ENCODE peak calls at places on chromosome 9, in six cellular contexts. F is Caco-2, U is adrenal gland, V is lower leg skin, T is lower lobe of right lung, Z is thyroid gland. O is an unnamed sample.

GRCh38 chr9:109793196-109793595 is 13.2 kb downstream of the PALM2AKAP2 start:
- DNase-seq in T (no peak), U (peak), V (no peak), F (no peak), Z (no peak), O (no peak)

GRCh38 chr9:131872006-131872405 is 132.1 kb upstream of the RAPGEF1 start:
- DNase-seq in T (no peak), U (no peak), F (no peak), Z (no peak), V (no peak), O (no peak)

GRCh38 chr9:29394855-29395254 is 1821.6 kb upstream of the C9orf72 start:
- DNase-seq in V (no peak), U (no peak), Z (no peak), T (no peak), F (no peak), O (no peak)

GRCh38 chr9:108087781-108088180 is 598.2 kb upstream of the KLF4 start:
- DNase-seq in F (no peak), T (no peak), U (no peak), V (no peak), Z (peak), O (peak)

GRCh38 chr9:73172811-73173210 is 21.1 kb downstream of the ANXA1 start:
- DNase-seq in U (no peak), F (no peak), Z (no peak), V (no peak), T (no peak), O (no peak)

GRCh38 chr9:88991066-88992030 is at the start of gene S1PR3:
- DNase-seq in F (peak), Z (peak), V (peak), U (peak), T (peak), O (peak)

GRCh38 chr9:79946718-79947117 is 375.0 kb downstream of the TLE4 start:
- DNase-seq in U (no peak), F (no peak), V (no peak), Z (peak), T (no peak), O (peak)

GRCh38 chr9:95268681-95269080 is 48.8 kb downstream of the FANCC start:
- DNase-seq in U (peak), F (peak), T (no peak), Z (peak), V (no peak), O (peak)

GRCh38 chr9:86764230-86765039 is 182.9 kb downstream of the GAS1 start:
- DNase-seq in Z (no peak), T (peak), V (peak), F (no peak), U (no peak), O (no peak)

GRCh38 chr9:99416007-99416406 is 193.9 kb downstream of the SEC61B start:
- DNase-seq in Z (no peak), U (no peak), F (no peak), T (no peak), V (no peak), O (no peak)

GRCh38 chr9:93659044-93659836 is 82.9 kb downstream of the PHF2 start:
- DNase-seq in Z (peak), T (peak), F (no peak), V (peak), U (no peak), O (no peak)

GRCh38 chr9:118569151-118569550 is 800.1 kb downstream of the BRINP1 start:
- DNase-seq in F (no peak), V (no peak), U (no peak), T (no peak), Z (no peak), O (no peak)

GRCh38 chr9:129751841-129752801 is 721 bp downstream of the PTGES start:
- DNase-seq in U (peak), V (no peak), T (peak), Z (peak), F (no peak), O (peak)

GRCh38 chr9:132498811-132499210 is 83.6 kb upstream of the BARHL1 start:
- DNase-seq in V (no peak), T (no peak), F (no peak), U (no peak), Z (no peak), O (no peak)

GRCh38 chr9:34097865-34098264 is 28.6 kb downstream of the DCAF12 start:
- DNase-seq in U (no peak), F (no peak), T (no peak), Z (no peak), V (no peak), O (no peak)

GRCh38 chr9:114174876-114175771 is 19.8 kb downstream of the COL27A1 start:
- DNase-seq in F (peak), T (no peak), Z (no peak), V (no peak), U (no peak), O (no peak)

DNA sequence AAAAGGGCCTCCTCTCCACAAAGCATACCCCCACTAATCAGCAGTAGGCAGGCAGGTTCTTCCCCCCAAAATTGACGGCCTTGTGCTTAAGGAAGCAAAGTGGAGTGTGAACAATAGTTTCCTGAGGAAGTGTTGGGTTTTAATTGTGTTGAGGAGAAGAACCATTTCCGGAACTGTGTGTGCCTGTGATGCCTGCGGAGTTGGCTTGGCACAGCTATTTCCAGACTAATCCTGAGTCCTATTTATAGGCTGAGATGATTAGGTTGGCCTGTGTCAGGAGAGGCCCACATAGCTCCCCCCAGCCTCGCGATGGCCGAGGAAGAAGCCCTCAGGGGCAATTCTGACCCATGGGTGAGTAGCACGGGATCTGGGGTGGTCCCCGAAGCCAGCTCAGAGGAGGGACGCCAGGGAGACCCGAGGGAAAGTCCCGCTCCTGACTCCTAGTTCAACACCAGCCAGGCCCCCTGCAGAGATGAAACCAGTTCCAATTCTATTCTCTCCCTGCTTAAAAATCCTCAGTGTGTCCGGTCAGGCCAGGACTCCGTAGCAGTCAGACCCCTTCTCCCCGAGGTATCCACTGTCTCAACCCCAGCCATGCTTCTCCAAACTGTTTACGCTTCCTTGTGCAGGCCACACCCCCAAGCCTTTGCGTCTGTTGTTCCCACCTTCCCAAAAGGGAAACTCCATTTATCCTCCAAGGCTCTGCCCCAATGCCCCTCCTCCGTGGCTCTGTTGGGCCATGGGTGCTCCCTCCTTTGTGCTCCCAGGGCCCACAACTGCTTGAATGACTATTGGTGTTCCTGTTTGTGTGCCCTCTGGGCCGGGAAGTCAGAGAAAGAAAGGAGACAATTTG is 18.1 kb downstream of the GSN start:
- DNase-seq in T (peak), Z (peak), U (peak), V (peak), F (peak), O (peak)
- H3K4me3 ChIP-seq in T (peak), Z (no peak), U (no peak), V (no peak), F (no peak), O (no peak)

GRCh38 chr9:16628421-16628820 is 242.0 kb downstream of the BNC2 start:
- DNase-seq in F (no peak), Z (no peak), T (no peak), U (no peak), V (no peak), O (no peak)
- H3K4me3 ChIP-seq in F (no peak), Z (no peak), T (no peak), U (no peak), V (no peak), O (no peak)

DNA sequence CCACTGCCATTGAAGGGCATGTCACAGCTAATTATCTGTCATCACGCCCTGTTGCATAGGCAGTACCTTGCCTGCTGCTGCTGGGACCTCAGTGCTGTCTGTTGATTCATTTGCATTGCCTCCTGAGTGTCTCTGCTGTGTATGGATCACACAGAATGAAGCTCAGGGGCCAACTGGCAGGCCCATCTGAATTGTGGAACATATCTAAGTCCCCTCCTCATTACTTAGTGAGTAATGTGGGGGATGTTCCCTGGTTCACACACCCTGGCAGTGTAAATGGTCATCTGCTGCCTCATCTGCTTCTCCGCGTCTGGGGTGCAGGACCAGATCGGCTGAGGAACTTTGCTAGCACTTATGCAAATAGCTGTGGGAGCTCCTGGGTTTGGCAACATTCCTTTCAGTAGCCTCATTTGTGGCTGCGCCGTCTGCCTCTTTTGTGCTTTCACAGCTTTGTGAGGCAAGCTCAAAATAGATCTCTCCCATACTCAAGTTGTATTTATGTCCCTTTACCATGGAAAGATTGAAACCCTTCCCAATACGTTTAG is 25.4 kb downstream of the TYRP1 start:
- DNase-seq in Z (no peak), V (no peak), F (no peak), U (no peak), T (no peak), O (no peak)
- H3K4me3 ChIP-seq in Z (no peak), V (no peak), F (no peak), U (no peak), T (no peak), O (no peak)

GRCh38 chr9:70262384-70262783 is 3.6 kb downstream of the SMC5 start:
- DNase-seq in Z (no peak), U (no peak), T (no peak), V (no peak), F (no peak), O (no peak)

GRCh38 chr9:70260606-70261005 is 1.8 kb downstream of the SMC5 start:
- DNase-seq in T (no peak), Z (no peak), U (no peak), F (no peak), V (no peak), O (no peak)

GRCh38 chr9:70262948-70263347 is 4.2 kb downstream of the SMC5 start:
- DNase-seq in U (no peak), F (no peak), Z (no peak), T (no peak), V (no peak), O (peak)

GRCh38 chr9:70260007-70260443 is 1.2 kb downstream of the SMC5 start:
- DNase-seq in F (no peak), U (peak), T (peak), V (no peak), Z (no peak), O (no peak)

GRCh38 chr9:70261131-70261870 is 2.5 kb downstream of the SMC5 start:
- DNase-seq in T (no peak), U (no peak), V (no peak), Z (no peak), F (no peak), O (no peak)
- H3K4me3 ChIP-seq in T (peak), U (no peak), V (no peak), Z (no peak), F (no peak), O (no peak)

GRCh38 chr9:124267271-124267807 is 9.6 kb downstream of the NEK6 start:
- DNase-seq in T (peak), V (peak), U (no peak), Z (peak), F (no peak), O (peak)
- H3K4me3 ChIP-seq in T (no peak), V (no peak), U (no peak), Z (no peak), F (no peak), O (no peak)

GRCh38 chr9:128322342-128323191 is at the start of the genes COQ4 and TRUB2:
- DNase-seq in F (peak), Z (peak), U (peak), V (peak), T (peak), O (peak)

GRCh38 chr9:128325629-128326028 is 3.0 kb downstream of the COQ4 start:
- DNase-seq in F (no peak), V (no peak), T (no peak), U (no peak), Z (no peak), O (no peak)

GRCh38 chr9:128323192-128323730 is 622 bp downstream of the COQ4 start:
- DNase-seq in V (no peak), U (no peak), F (no peak), Z (no peak), T (no peak), O (no peak)

GRCh38 chr9:128324401-128324800 is 1.8 kb downstream of the COQ4 start:
- DNase-seq in U (no peak), F (no peak), T (no peak), Z (no peak), V (no peak), O (no peak)

DNA sequence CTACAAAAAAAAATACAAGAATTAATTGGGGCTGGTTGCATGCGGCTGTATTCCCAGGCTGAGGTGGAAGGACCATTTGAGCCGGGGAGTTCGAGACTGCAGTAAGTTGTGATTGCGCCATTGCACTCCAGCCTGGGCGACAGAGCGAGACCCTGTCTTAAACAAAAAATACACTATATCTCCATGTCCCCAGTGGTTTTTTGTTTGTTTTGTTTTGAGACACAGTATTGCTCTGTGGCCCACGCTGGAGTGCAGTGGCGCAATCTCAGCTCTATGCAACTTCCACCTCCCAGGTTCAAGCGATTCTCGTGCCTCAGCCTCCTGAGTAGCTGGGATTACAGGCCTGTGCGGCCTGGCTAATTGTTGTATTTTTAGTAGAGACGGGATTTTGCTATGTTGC is 1.1 kb downstream of the COQ4 start:
- DNase-seq in U (no peak), Z (no peak), V (no peak), T (no peak), F (no peak), O (no peak)
- H3K4me3 ChIP-seq in U (no peak), Z (peak), V (no peak), T (peak), F (peak), O (peak)